ENCODE peak calls at places on chromosomes 11 and 22, in seven cellular contexts. One of them, this sample, is unnamed.

GRCh38 chr11:133386262-133386661 is 146.0 kb downstream of the OPCML start:
- DNase-seq in H1: no peak
- DNase-seq in fibroblast of lung: no peak
- DNase-seq in heart right ventricle: no peak
- DNase-seq in pancreas: no peak
- DNase-seq in kidney: no peak
- DNase-seq in CD8-positive, alpha-beta T cell: no peak
- DNase-seq in this sample: no peak

GRCh38 chr11:61791737-61792309 is 576 bp downstream of the TMEM258 start:
- DNase-seq in H1: no peak
- DNase-seq in fibroblast of lung: peak; percentile 91
- DNase-seq in heart right ventricle: peak; percentile 82
- DNase-seq in pancreas: peak; percentile 62
- DNase-seq in kidney: peak; percentile 76
- DNase-seq in CD8-positive, alpha-beta T cell: no peak
- DNase-seq in this sample: peak; percentile 85

GRCh38 chr11:68211546-68211945 is 1.6 kb downstream of the KMT5B start:
- DNase-seq in H1: no peak
- DNase-seq in fibroblast of lung: no peak
- DNase-seq in heart right ventricle: no peak
- DNase-seq in pancreas: peak; percentile 46
- DNase-seq in kidney: no peak
- DNase-seq in CD8-positive, alpha-beta T cell: no peak
- DNase-seq in this sample: no peak

GRCh38 chr22:46858181-46858771 is 95.8 kb downstream of the TBC1D22A start:
- DNase-seq in H1: no peak
- DNase-seq in fibroblast of lung: no peak
- DNase-seq in heart right ventricle: no peak
- DNase-seq in pancreas: no peak
- DNase-seq in kidney: no peak
- DNase-seq in CD8-positive, alpha-beta T cell: no peak
- DNase-seq in this sample: no peak

GRCh38 chr22:38953577-38954413 is 3.6 kb upstream of the APOBEC3A start:
- DNase-seq in H1: no peak
- DNase-seq in fibroblast of lung: no peak
- DNase-seq in heart right ventricle: no peak
- DNase-seq in pancreas: no peak
- DNase-seq in kidney: peak; percentile 46
- DNase-seq in CD8-positive, alpha-beta T cell: no peak
- DNase-seq in this sample: peak; percentile 6

GRCh38 chr11:36488096-36488495 is 22.0 kb downstream of the TRAF6 start:
- DNase-seq in H1: no peak
- DNase-seq in fibroblast of lung: no peak
- DNase-seq in heart right ventricle: no peak
- DNase-seq in pancreas: no peak
- DNase-seq in kidney: no peak
- DNase-seq in CD8-positive, alpha-beta T cell: no peak
- DNase-seq in this sample: no peak

GRCh38 chr11:106389096-106389495 is 311.6 kb downstream of the AASDHPPT start:
- DNase-seq in H1: no peak
- DNase-seq in fibroblast of lung: peak; percentile 93
- DNase-seq in heart right ventricle: no peak
- DNase-seq in pancreas: no peak
- DNase-seq in kidney: no peak
- DNase-seq in CD8-positive, alpha-beta T cell: no peak
- DNase-seq in this sample: peak; percentile 49

GRCh38 chr11:78855146-78855545 is 280.5 kb upstream of the NARS2 start:
- DNase-seq in H1: no peak
- DNase-seq in fibroblast of lung: no peak
- DNase-seq in heart right ventricle: no peak
- DNase-seq in pancreas: no peak
- DNase-seq in kidney: no peak
- DNase-seq in CD8-positive, alpha-beta T cell: no peak
- DNase-seq in this sample: peak; percentile 29

GRCh38 chr11:93740802-93741093 is 547 bp downstream of the TAF1D start:
- DNase-seq in H1: no peak
- DNase-seq in fibroblast of lung: peak; percentile 57
- DNase-seq in heart right ventricle: peak; percentile 44
- DNase-seq in pancreas: peak; percentile 39
- DNase-seq in kidney: peak; percentile 85
- DNase-seq in CD8-positive, alpha-beta T cell: peak; percentile 45
- DNase-seq in this sample: peak; percentile 68
- TF ChIP-seq CTCF in H1: no peak
- TF ChIP-seq CTCF in fibroblast of lung: no peak
- TF ChIP-seq CTCF in heart right ventricle: no peak
- TF ChIP-seq CTCF in pancreas: no peak
- TF ChIP-seq CTCF in kidney: peak; percentile 1
- TF ChIP-seq CTCF in CD8-positive, alpha-beta T cell: no peak
- TF ChIP-seq CTCF in this sample: peak; percentile 5

GRCh38 chr11:124864892-124865180 is 396 bp upstream of the ROBO3 start:
- DNase-seq in H1: no peak
- DNase-seq in fibroblast of lung: no peak
- DNase-seq in heart right ventricle: no peak
- DNase-seq in pancreas: no peak
- DNase-seq in kidney: peak; percentile 33
- DNase-seq in CD8-positive, alpha-beta T cell: no peak
- DNase-seq in this sample: no peak
- H3K4me3 ChIP-seq in H1: no peak overlapping the region
- H3K4me3 ChIP-seq in fibroblast of lung: no peak overlapping the region
- H3K4me3 ChIP-seq in heart right ventricle: no peak overlapping the region
- H3K4me3 ChIP-seq in pancreas: no peak overlapping the region
- H3K4me3 ChIP-seq in kidney: no peak overlapping the region
- H3K4me3 ChIP-seq in CD8-positive, alpha-beta T cell: no peak overlapping the region
- H3K4me3 ChIP-seq in this sample: no peak overlapping the region

DNA sequence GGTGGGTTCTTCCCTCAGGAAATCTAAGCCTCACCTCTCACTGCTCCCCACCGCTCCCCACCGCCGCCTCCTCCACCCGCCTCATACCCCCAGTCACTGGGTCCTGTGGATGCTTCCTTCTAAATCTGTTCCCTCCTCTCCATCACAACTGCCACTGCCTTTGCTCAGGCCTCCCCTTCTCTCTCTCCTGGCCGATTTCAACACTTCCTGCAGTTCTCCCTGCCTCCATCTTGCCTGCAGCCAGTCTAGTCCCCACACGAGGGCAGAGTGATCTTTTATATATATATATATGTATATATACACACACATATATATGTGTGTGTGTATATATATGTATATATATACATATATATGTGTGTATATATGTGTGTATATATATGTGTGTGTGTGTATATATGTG is 27.8 kb downstream of the CREB3L1 start:
- DNase-seq in H1: no peak
- DNase-seq in fibroblast of lung: no peak
- DNase-seq in heart right ventricle: no peak
- DNase-seq in pancreas: no peak
- DNase-seq in kidney: no peak
- DNase-seq in CD8-positive, alpha-beta T cell: no peak
- DNase-seq in this sample: no peak
- TF ChIP-seq CTCF in H1: no peak
- TF ChIP-seq CTCF in fibroblast of lung: peak; percentile 38
- TF ChIP-seq CTCF in heart right ventricle: no peak
- TF ChIP-seq CTCF in pancreas: no peak
- TF ChIP-seq CTCF in kidney: no peak
- TF ChIP-seq CTCF in CD8-positive, alpha-beta T cell: no peak
- TF ChIP-seq CTCF in this sample: peak; percentile 30

GRCh38 chr11:76680517-76681425 is 10.2 kb upstream of the LRRC32 start:
- DNase-seq in H1: peak; percentile 49
- DNase-seq in fibroblast of lung: peak; percentile 55
- DNase-seq in heart right ventricle: peak; percentile 87
- DNase-seq in pancreas: peak; percentile 40
- DNase-seq in kidney: no peak
- DNase-seq in CD8-positive, alpha-beta T cell: peak; percentile 44
- DNase-seq in this sample: peak; percentile 60
- H3K4me3 ChIP-seq in H1: no peak overlapping the region
- H3K4me3 ChIP-seq in fibroblast of lung: no peak overlapping the region
- H3K4me3 ChIP-seq in heart right ventricle: no peak overlapping the region
- H3K4me3 ChIP-seq in pancreas: no peak overlapping the region
- H3K4me3 ChIP-seq in kidney: no peak overlapping the region
- H3K4me3 ChIP-seq in CD8-positive, alpha-beta T cell: no peak overlapping the region
- H3K4me3 ChIP-seq in this sample: no peak overlapping the region

This sample was measured in AG10803.